ENCODE peak calls at places on chromosomes 2 and 18, in four cellular contexts. E is H1, A is GM12891, T is K562. I is an unnamed sample.

GRCh38 chr18:48320639-48320945 is 88.6 kb downstream of the ZBTB7C start:
- DNase-seq in E (no peak), T (no peak), A (no peak), I (no peak)

GRCh38 chr2:3654464-3655225 is 3.4 kb upstream of the ALLC start:
- DNase-seq in E (no peak), A (no peak), T (no peak), I (no peak)

GRCh38 chr2:14094592-14094991 is 537.9 kb upstream of the LRATD1 start:
- DNase-seq in T (no peak), A (no peak), E (no peak), I (no peak)

GRCh38 chr2:40668435-40668834 is 216.5 kb upstream of the SLC8A1 start:
- DNase-seq in T (no peak), A (no peak), E (no peak), I (no peak)

GRCh38 chr2:159608108-159608507 is 8.2 kb downstream of the BAZ2B start:
- DNase-seq in T (no peak), E (no peak), A (no peak), I (no peak)

GRCh38 chr2:16246281-16246850 is 306.0 kb downstream of the MYCN start:
- DNase-seq in T (no peak), A (no peak), E (no peak), I (no peak)

GRCh38 chr2:189498205-189498604 is 56.9 kb downstream of the WDR75 start:
- DNase-seq in A (no peak), T (no peak), E (no peak), I (no peak)

GRCh38 chr2:48699377-48699951 is 56.1 kb downstream of the LHCGR start:
- DNase-seq in E (no peak), A (no peak), T (no peak), I (no peak)

GRCh38 chr2:167749016-167749415 is 498.4 kb downstream of the STK39 start:
- DNase-seq in E (no peak), T (no peak), A (no peak), I (no peak)

GRCh38 chr18:62614499-62614898 is 91.7 kb downstream of the ZCCHC2 start:
- DNase-seq in T (no peak), E (no peak), A (no peak), I (no peak)

GRCh38 chr18:11802160-11802559 is 49.1 kb upstream of the CHMP1B start:
- DNase-seq in T (no peak), A (no peak), E (no peak), I (no peak)

GRCh38 chr2:183105402-183106134 is 18.7 kb upstream of the NUP35 start:
- DNase-seq in A (no peak), T (no peak), E (no peak), I (no peak)

GRCh38 chr2:186256540-186256939 is 229.5 kb upstream of the ZC3H15 start:
- DNase-seq in T (no peak), A (no peak), E (no peak), I (no peak)

GRCh38 chr2:8525582-8526402 is 156.1 kb upstream of the ID2 start:
- DNase-seq in A (peak; percentile 61), E (peak; percentile 10), T (peak; percentile 95), I (peak; percentile 61)

GRCh38 chr2:42359304-42359749 is 1.7 kb downstream of the COX7A2L start:
- DNase-seq in E (no peak), T (no peak), A (no peak), I (no peak)
- TF ChIP-seq TAF1 in E (no peak), T (no peak), A (no peak), I (no peak)

GRCh38 chr18:23133860-23134779 is 1.2 kb upstream of the CABLES1 start:
- DNase-seq in T (peak; percentile 66), A (peak; percentile 77), E (peak; percentile 63), I (peak; percentile 66)
- TF ChIP-seq POLR2A in T (no peak), A (peak; percentile 84), E (no peak), I (peak; percentile 54)

GRCh38 chr2:37085731-37086147 is 1.4 kb downstream of the GPATCH11 start:
- DNase-seq in T (no peak), E (no peak), A (no peak), I (no peak)

GRCh38 chr2:37084797-37085196 is 479 bp downstream of the GPATCH11 start:
- DNase-seq in A (no peak), T (no peak), E (no peak), I (no peak)

GRCh38 chr2:37083873-37084792 is at the start of the genes GPATCH11 and HEATR5B:
- DNase-seq in E (peak; percentile 99), A (peak; percentile 83), T (peak; percentile 98), I (peak; percentile 86)

GRCh38 chr2:37080674-37081073 is 3.5 kb downstream of the HEATR5B start:
- DNase-seq in E (no peak), T (no peak), A (no peak), I (no peak)

DNA sequence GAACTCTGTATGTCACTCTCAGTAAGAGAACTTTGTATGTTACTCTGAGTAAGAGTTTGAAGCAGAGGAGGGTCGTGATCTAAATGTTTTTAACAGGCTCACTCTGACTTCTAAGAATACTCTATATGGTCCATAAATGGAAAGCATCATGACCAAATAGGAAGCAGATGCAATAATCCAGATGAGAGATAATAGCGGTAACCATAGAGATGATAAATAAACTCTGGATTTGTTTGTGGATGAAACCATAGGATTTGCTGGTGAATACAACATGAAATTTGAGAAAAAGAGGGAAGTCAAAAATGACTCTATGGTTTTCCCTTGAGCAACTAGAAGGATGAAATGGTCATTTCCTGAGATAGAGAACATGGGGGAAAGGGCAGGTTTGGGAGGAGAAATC is 3.9 kb downstream of the HEATR5B start:
- DNase-seq in A (no peak), T (no peak), E (no peak), I (no peak)
- TF ChIP-seq TAF1 in A (no peak), T (no peak), E (no peak), I (no peak)

GRCh38 chr18:57210711-57211411 is 64.0 kb downstream of the BOD1L2 start:
- DNase-seq in T (no peak), E (no peak), A (no peak), I (no peak)
- TF ChIP-seq POLR2A in T (no peak), E (no peak), A (no peak), I (no peak)

DNA sequence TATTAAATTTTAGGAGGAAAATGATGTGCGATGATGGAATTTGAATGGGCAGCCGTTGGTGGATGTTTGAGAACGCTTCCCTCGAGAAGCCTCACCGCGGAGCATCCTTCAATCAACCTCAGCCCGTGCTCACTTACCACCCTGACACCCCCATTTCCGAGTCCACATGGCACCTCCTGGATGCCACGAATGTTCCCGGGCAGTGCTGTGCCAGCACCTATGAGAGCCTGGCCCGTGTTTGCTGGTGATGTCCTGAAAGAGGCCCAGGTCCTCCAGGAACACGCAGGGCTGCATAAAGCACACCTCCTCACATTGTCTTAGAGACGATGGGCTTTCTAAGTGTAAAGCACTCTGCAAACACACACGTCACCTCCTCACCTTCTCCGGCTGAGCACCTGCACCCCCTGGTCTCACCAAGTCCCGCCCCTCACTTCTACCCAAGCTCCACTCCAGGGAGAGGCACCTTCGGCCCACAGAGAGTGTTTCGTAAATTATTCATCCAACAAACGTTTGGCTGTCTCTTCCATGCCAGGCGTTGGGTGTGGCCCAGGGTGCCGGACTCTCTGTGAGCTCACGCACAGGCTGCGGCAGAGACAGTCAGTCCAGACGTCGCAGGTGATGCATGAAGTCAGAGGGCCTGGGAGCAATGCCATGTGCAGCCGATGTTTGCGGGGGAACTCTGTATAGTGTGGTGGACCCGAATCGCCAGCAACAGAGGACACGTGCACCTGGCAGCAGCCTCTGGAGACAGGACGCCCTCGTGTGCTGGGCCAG is 150.0 kb downstream of the TPO start:
- DNase-seq in A (no peak), E (no peak), T (no peak), I (no peak)
- TF ChIP-seq TAF1 in A (no peak), E (no peak), T (no peak), I (no peak)

DNA sequence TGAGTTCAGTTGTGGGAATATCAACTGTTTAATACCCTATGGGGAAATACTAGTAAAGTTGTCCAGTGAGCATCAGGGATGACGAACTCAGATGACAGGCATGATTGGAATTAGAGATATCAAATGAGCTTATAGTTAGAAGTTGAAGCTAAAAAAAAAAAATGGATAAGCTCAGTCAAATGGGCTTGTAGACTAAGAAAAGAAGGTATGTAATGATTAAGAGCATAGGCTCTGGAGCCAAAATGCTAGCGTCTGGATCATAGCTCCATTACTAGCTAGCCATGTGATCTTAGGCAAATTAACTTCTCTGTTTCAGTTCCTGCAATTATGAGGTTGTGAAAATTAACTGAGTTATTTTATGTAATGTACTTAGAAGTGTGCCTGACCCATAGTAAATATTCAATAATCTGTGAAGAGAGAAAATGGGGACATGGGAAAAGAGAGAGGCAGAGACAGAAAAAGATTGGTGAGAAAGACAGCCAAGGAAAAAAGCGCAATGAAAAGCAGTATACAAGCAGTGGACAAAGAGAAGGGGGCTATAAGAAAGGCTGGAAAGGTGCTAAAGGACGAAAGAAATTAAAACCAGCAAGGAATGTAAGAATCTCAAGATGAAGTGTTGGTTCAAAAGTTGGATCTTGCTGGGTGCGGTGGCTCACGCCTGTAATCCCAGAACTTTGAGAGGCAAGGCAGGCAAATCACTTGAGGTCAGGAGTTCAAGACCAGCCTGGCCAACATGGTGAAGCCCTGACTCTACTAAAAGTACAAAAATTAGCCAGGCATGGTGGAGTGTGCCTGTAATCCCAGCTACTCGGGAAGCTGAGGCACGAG is 95.6 kb upstream of the SLC39A10 start:
- DNase-seq in T (no peak), E (no peak), A (no peak), I (no peak)
- TF ChIP-seq POLR2A in T (no peak), E (no peak), A (no peak), I (no peak)

GRCh38 chr2:80889009-80889408 is 584.5 kb upstream of the LRRTM1 start:
- DNase-seq in T (no peak), A (no peak), E (no peak), I (no peak)
- TF ChIP-seq TAF1 in T (no peak), A (no peak), E (no peak), I (no peak)

DNA sequence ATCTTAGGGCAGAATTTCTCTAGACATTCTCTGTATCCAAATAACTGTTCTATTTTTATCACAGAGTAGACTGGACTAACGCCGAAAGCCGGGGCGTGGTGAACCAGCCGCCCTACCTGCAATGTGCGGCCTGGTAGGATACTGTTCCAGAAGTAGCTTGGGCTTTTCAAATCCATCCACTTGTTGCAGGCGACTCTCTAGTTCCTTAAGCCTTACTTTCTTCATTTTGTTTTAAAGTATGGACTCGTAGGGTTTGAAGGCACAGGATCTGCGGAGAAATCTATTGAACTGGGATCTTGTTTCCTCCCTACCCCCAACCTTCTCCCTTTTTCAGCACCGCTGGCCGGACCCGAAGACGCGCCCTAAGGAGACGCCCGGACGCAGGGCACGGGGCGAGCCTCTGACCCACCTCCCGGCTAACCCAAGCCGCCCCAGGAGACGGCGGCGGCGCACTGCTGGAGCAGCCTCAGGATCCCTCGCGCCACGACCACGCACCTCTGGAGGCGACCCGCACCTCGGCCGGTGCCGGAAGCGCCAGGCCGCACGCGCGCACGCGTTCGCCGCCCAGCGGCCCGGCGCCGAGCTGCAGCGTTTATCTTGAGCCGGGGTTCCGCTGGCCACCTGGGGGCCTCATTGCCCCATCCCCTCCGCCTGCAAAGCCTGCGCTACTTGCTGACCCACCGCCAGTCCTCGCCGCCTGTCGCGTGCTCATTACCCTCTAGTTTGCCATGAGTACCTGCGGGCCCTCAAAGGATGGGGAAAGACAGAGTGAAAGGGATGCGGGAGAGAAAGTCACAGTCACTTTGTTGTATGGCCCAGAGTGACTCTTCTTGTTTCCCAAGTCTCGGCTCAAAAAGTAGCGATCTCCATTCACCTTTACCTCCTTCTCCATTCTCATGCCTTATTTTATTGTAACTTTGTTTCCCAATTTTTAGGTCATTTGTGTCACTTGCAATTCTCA is at the start of gene METTL5:
- DNase-seq in T (peak; percentile 92), A (peak; percentile 72), E (peak; percentile 65), I (peak; percentile 76)
- TF ChIP-seq POLR2A in T (peak; percentile 91), A (peak; percentile 73), E (peak; percentile 87), I (peak; percentile 91)

GRCh38 chr2:127735537-127736399 is 34.5 kb downstream of the SFT2D3 start:
- DNase-seq in E (no peak), T (no peak), A (no peak), I (no peak)
- TF ChIP-seq TAF1 in E (no peak), T (no peak), A (no peak), I (no peak)

GRCh38 chr2:68252407-68253210 is at the start of gene PPP3R1:
- DNase-seq in E (peak; percentile 84), A (peak; percentile 69), T (peak; percentile 89), I (peak; percentile 65)
- TF ChIP-seq POLR2A in E (peak; percentile 68), A (peak; percentile 95), T (peak; percentile 94), I (peak; percentile 94)

I was measured in GM12892.